ENCODE peak calls at places on chromosomes 16 and 17, in six cellular contexts. S, P, G, U, K and C are unnamed samples. For H3K36me3, the result is how much of the 10 kb centered on the place peaks cover.

GRCh38 chr17:56838687-56839086 is 4.7 kb downstream of the DGKE start:
- DNase-seq in G (no peak), P (no peak), K (no peak), S (no peak), U (no peak), C (no peak)

GRCh38 chr16:31135535-31136286 is at the start of gene PRSS8:
- DNase-seq in U (no peak), S (peak), P (no peak), K (no peak), G (no peak), C (peak)

GRCh38 chr17:45149669-45150603 is 1.7 kb downstream of the HEXIM1 start:
- DNase-seq in K (peak), U (peak), G (peak), S (peak), P (no peak), C (peak)

GRCh38 chr17:882827-883585 is 96.6 kb downstream of the NXN start:
- DNase-seq in G (no peak), P (no peak), S (no peak), U (peak), K (peak), C (no peak)

GRCh38 chr16:53089434-53090270 is 34.9 kb downstream of the CHD9 start:
- DNase-seq in G (no peak), U (peak), S (no peak), K (peak), P (peak), C (no peak)

GRCh38 chr16:281660-282249 is 1.2 kb upstream of the PDIA2 start:
- DNase-seq in P (no peak), G (no peak), U (no peak), K (no peak), S (no peak), C (no peak)

GRCh38 chr17:77124192-77124908 is 16.4 kb upstream of the SEC14L1 start:
- DNase-seq in P (no peak), S (no peak), G (no peak), K (no peak), U (no peak), C (no peak)

GRCh38 chr17:3655766-3656165 is 12.6 kb downstream of the TAX1BP3 start:
- DNase-seq in G (no peak), S (no peak), K (no peak), P (no peak), U (no peak), C (no peak)

GRCh38 chr17:4632583-4632923 is 8.9 kb downstream of the ALOX15 start:
- DNase-seq in K (no peak), U (no peak), S (no peak), G (no peak), P (no peak), C (no peak)

GRCh38 chr17:10265100-10265810 is 66.8 kb upstream of the GAS7 start:
- DNase-seq in G (no peak), P (peak), U (no peak), S (no peak), K (peak), C (no peak)

GRCh38 chr16:35377142-35377541 is 1917.7 kb downstream of the TP53TG3F start:
- DNase-seq in U (no peak), P (no peak), G (no peak), S (no peak), K (no peak), C (no peak)

GRCh38 chr16:19808061-19808621 is 76.5 kb downstream of the GPRC5B start:
- DNase-seq in S (no peak), U (no peak), K (no peak), G (no peak), P (no peak), C (no peak)

GRCh38 chr16:14491831-14492529 is 138.1 kb downstream of the PARN start:
- DNase-seq in K (no peak), G (no peak), P (no peak), U (no peak), S (no peak), C (no peak)

GRCh38 chr17:36443777-36444176 is 42.7 kb upstream of the ZNHIT3 start:
- DNase-seq in U (no peak), S (peak), K (no peak), P (no peak), G (no peak), C (no peak)

GRCh38 chr16:89549007-89549700 is 11.3 kb upstream of the RPL13 start:
- DNase-seq in K (no peak), S (no peak), G (peak), U (no peak), P (no peak), C (no peak)

GRCh38 chr16:88633684-88634140 is 4.7 kb upstream of the IL17C start:
- DNase-seq in U (no peak), P (no peak), G (no peak), S (peak), K (no peak), C (peak)

GRCh38 chr17:564526-564925 is 150.1 kb downstream of the VPS53 start:
- DNase-seq in U (no peak), P (no peak), G (no peak), K (no peak), S (no peak), C (no peak)

GRCh38 chr16:50677351-50677750 is 3.8 kb downstream of the SNX20 start:
- DNase-seq in K (no peak), P (no peak), U (no peak), S (peak), G (no peak), C (no peak)

DNA sequence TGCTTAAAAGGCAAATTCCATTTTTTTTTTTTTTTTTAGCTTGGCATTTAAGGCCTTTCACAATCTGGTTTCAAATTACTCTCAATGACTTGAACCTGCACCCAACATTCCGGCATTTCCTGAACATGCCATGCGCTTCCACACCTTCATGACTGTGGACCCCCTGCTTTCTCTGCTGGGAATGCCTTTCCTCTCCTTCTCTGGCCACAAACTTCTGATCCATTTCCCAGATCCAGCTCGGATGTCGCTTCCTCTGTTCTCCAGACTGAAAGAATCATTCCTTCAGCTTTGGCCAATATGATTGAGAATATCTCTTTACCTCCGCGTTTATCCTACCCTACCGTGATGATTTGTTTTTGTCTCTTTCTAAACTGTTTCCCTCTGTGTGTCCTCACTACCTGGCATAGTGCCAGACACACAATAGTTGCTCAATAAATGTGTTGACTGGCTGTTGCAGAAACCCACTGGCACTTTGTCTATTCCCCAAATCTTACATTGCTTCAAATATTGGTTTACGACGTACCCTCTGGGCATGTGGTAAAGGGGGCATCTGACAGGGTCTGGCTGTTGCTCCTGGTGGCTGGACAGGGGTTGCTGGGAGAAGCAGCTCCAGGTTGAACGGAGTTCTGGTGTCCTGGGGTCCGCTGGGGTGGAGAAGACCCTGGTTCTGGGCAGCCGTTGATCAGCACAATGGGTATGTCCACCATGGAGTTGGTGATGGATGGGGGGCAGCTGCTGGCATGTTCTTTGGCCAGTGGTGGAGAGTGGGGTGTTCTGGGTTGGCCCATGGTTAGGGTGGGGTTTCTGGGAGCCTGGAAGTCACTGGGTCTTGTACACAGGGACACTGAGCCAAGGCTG is 14.7 kb downstream of the TNS4 start:
- DNase-seq in G (no peak), P (no peak), K (peak), U (no peak), S (no peak), C (no peak)
- H3K36me3 ChIP-seq in G (under half), P (under half), K (under half), U (under half), S (under half), C (under half)

DNA sequence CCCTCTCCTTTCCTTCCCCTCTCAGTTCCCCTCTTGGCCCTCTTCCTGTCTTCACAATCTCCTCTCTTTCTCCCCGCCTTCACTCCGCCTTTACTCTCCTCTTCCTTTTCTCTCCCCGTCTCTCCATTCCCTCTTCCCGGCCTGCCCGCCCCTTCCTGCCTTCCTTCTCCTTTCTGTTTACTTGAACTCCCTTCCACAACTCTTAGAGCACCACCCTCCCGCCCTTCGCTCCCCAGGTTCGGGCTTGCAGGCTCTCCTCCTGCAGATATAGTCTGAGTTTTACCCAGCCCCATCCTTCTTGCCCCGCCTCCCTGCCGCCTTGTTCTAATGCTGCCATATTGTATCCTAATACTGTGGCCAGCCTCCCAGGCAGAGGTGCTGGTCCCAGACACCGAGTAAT is 201.5 kb upstream of the N4BP1 start:
- DNase-seq in K (no peak), U (no peak), P (no peak), G (no peak), S (no peak), C (no peak)
- H3K4me3 ChIP-seq in K (no peak), U (no peak), P (no peak), G (no peak), S (no peak), C (no peak)

GRCh38 chr16:85075236-85075924 is 36.9 kb downstream of the CIBAR2 start:
- DNase-seq in U (no peak), P (no peak), S (no peak), G (no peak), K (no peak), C (no peak)

GRCh38 chr16:85078952-85079351 is 33.3 kb downstream of the CIBAR2 start:
- DNase-seq in G (no peak), P (no peak), S (no peak), U (no peak), K (no peak), C (no peak)

GRCh38 chr16:85078176-85078700 is 34.0 kb downstream of the CIBAR2 start:
- DNase-seq in G (no peak), U (no peak), S (no peak), K (no peak), P (no peak), C (no peak)

GRCh38 chr16:85077576-85078125 is 34.6 kb downstream of the CIBAR2 start:
- DNase-seq in U (no peak), K (no peak), S (no peak), P (no peak), G (no peak), C (no peak)

GRCh38 chr16:85077039-85077438 is 35.2 kb downstream of the CIBAR2 start:
- DNase-seq in G (no peak), U (no peak), K (no peak), P (no peak), S (no peak), C (no peak)
- TF ChIP-seq CTCF in G (no peak), U (no peak), K (no peak), P (no peak), S (no peak), C (no peak)

DNA sequence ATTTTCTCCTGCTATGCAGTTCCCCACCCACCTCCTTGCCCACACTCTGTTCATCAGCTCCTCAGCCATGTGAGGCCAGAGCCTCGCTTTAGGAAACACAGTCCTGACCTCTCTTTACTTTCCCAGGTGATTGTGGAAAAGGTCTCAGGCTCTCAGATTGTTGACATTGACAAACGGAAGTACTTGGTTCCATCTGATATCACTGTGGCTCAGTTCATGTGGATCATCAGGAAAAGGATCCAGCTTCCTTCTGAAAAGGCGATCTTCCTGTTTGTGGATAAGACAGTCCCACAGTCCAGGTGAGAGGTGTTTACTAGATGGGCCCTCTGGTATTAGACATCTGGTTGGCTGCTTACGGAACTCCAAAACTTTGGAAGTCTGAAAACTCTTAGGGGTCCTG is 1.7 kb downstream of the GABARAPL2 start:
- DNase-seq in G (no peak), S (no peak), K (no peak), P (no peak), U (no peak), C (no peak)
- H3K36me3 ChIP-seq in G (under half), S (half or more), K (under half), P (under half), U (under half), C (half or more)

GRCh38 chr16:66890796-66891195 is 10.5 kb downstream of the PDP2 start:
- DNase-seq in G (no peak), P (no peak), U (no peak), S (no peak), K (no peak), C (no peak)
- H3K4me3 ChIP-seq in G (no peak), P (no peak), U (no peak), S (no peak), K (no peak), C (no peak)

GRCh38 chr17:42795465-42795864 is 3.0 kb downstream of the COA3 start:
- DNase-seq in G (no peak), K (no peak), U (no peak), S (no peak), P (no peak), C (no peak)

GRCh38 chr17:42796066-42796758 is 2.3 kb downstream of the COA3 start:
- DNase-seq in P (no peak), U (no peak), K (no peak), S (no peak), G (no peak), C (no peak)

GRCh38 chr17:42797067-42798007 is 1.2 kb downstream of the COA3 start:
- DNase-seq in K (no peak), G (no peak), S (no peak), U (no peak), P (no peak), C (no peak)

GRCh38 chr17:42798011-42798382 is 507 bp downstream of the COA3 start:
- DNase-seq in S (no peak), K (no peak), G (no peak), P (no peak), U (no peak), C (no peak)

GRCh38 chr17:42798383-42799380 is at the start of the genes CNTD1 and COA3:
- DNase-seq in G (peak), K (peak), S (peak), U (peak), P (peak), C (peak)
- TF ChIP-seq CTCF in G (no peak), K (no peak), S (no peak), U (no peak), P (no peak), C (no peak)